ENCODE peak calls at places on chromosomes 4 and X, in nine cellular contexts. One of them, this sample, is unnamed.

GRCh38 chr4:110850461-110851447 is 227.9 kb upstream of the PITX2 start:
- DNase-seq in HFFc6: no peak
- DNase-seq in WERI-Rb-1: peak; percentile 12
- DNase-seq in fibroblast of the aortic adventitia: no peak
- DNase-seq in AG08395: no peak
- DNase-seq in substantia nigra: no peak
- DNase-seq in sciatic nerve: no peak
- DNase-seq in cardiac muscle cell: no peak
- DNase-seq in activated CD8-positive, alpha-beta memory T cell treated with anti-CD3 and anti-CD28 coated beads for 4 hours: no peak
- DNase-seq in this sample: peak; percentile 70

GRCh38 chr4:40283968-40284367 is 51.2 kb upstream of the CHRNA9 start:
- DNase-seq in substantia nigra: no peak
- DNase-seq in sciatic nerve: no peak
- DNase-seq in activated CD8-positive, alpha-beta memory T cell treated with anti-CD3 and anti-CD28 coated beads for 4 hours: peak; percentile 63
- DNase-seq in cardiac muscle cell: no peak
- DNase-seq in AG08395: no peak
- DNase-seq in WERI-Rb-1: no peak
- DNase-seq in HFFc6: no peak
- DNase-seq in fibroblast of the aortic adventitia: no peak
- DNase-seq in this sample: no peak

GRCh38 chr4:55312491-55313101 is 33.4 kb upstream of the SRD5A3 start:
- DNase-seq in AG08395: peak; percentile 43
- DNase-seq in HFFc6: peak; percentile 40
- DNase-seq in substantia nigra: no peak
- DNase-seq in WERI-Rb-1: peak; percentile 16
- DNase-seq in fibroblast of the aortic adventitia: peak; percentile 72
- DNase-seq in activated CD8-positive, alpha-beta memory T cell treated with anti-CD3 and anti-CD28 coated beads for 4 hours: no peak
- DNase-seq in sciatic nerve: no peak
- DNase-seq in cardiac muscle cell: peak; percentile 72
- DNase-seq in this sample: peak; percentile 47

GRCh38 chrX:65596270-65596669 is 61.7 kb upstream of the LAS1L start:
- DNase-seq in fibroblast of the aortic adventitia: peak; percentile 44
- DNase-seq in substantia nigra: no peak
- DNase-seq in sciatic nerve: no peak
- DNase-seq in HFFc6: peak; percentile 42
- DNase-seq in activated CD8-positive, alpha-beta memory T cell treated with anti-CD3 and anti-CD28 coated beads for 4 hours: peak; percentile 27
- DNase-seq in cardiac muscle cell: peak; percentile 41
- DNase-seq in AG08395: peak; percentile 48
- DNase-seq in WERI-Rb-1: no peak
- DNase-seq in this sample: no peak

GRCh38 chr4:55989716-55990115 is 41.0 kb downstream of the CEP135 start:
- DNase-seq in cardiac muscle cell: no peak
- DNase-seq in WERI-Rb-1: no peak
- DNase-seq in HFFc6: no peak
- DNase-seq in activated CD8-positive, alpha-beta memory T cell treated with anti-CD3 and anti-CD28 coated beads for 4 hours: no peak
- DNase-seq in sciatic nerve: no peak
- DNase-seq in fibroblast of the aortic adventitia: no peak
- DNase-seq in substantia nigra: no peak
- DNase-seq in AG08395: no peak
- DNase-seq in this sample: no peak

GRCh38 chr4:1991596-1992434 is 17.0 kb downstream of the NELFA start:
- DNase-seq in fibroblast of the aortic adventitia: no peak
- DNase-seq in sciatic nerve: peak; percentile 51
- DNase-seq in substantia nigra: no peak
- DNase-seq in AG08395: no peak
- DNase-seq in HFFc6: no peak
- DNase-seq in cardiac muscle cell: no peak
- DNase-seq in WERI-Rb-1: no peak
- DNase-seq in activated CD8-positive, alpha-beta memory T cell treated with anti-CD3 and anti-CD28 coated beads for 4 hours: no peak
- DNase-seq in this sample: no peak

GRCh38 chr4:55491486-55491885 is 55.2 kb downstream of the CLOCK start:
- DNase-seq in WERI-Rb-1: no peak
- DNase-seq in activated CD8-positive, alpha-beta memory T cell treated with anti-CD3 and anti-CD28 coated beads for 4 hours: no peak
- DNase-seq in AG08395: peak; percentile 38
- DNase-seq in HFFc6: peak; percentile 22
- DNase-seq in substantia nigra: no peak
- DNase-seq in sciatic nerve: no peak
- DNase-seq in fibroblast of the aortic adventitia: peak; percentile 66
- DNase-seq in cardiac muscle cell: peak; percentile 14
- DNase-seq in this sample: no peak

GRCh38 chrX:3142259-3143042 is 101.2 kb downstream of the ARSF start:
- DNase-seq in activated CD8-positive, alpha-beta memory T cell treated with anti-CD3 and anti-CD28 coated beads for 4 hours: no peak
- DNase-seq in HFFc6: no peak
- DNase-seq in cardiac muscle cell: no peak
- DNase-seq in fibroblast of the aortic adventitia: no peak
- DNase-seq in sciatic nerve: no peak
- DNase-seq in substantia nigra: no peak
- DNase-seq in AG08395: no peak
- DNase-seq in WERI-Rb-1: no peak
- DNase-seq in this sample: no peak

GRCh38 chr4:185881427-185881826 is 69.4 kb upstream of the SORBS2 start:
- DNase-seq in HFFc6: no peak
- DNase-seq in cardiac muscle cell: peak; percentile 44
- DNase-seq in fibroblast of the aortic adventitia: peak; percentile 78
- DNase-seq in AG08395: peak; percentile 12
- DNase-seq in substantia nigra: no peak
- DNase-seq in WERI-Rb-1: no peak
- DNase-seq in activated CD8-positive, alpha-beta memory T cell treated with anti-CD3 and anti-CD28 coated beads for 4 hours: no peak
- DNase-seq in sciatic nerve: no peak
- DNase-seq in this sample: no peak

GRCh38 chrX:68209008-68209407 is 224.3 kb downstream of the OPHN1 start:
- DNase-seq in sciatic nerve: no peak
- DNase-seq in WERI-Rb-1: no peak
- DNase-seq in cardiac muscle cell: no peak
- DNase-seq in AG08395: no peak
- DNase-seq in substantia nigra: no peak
- DNase-seq in fibroblast of the aortic adventitia: no peak
- DNase-seq in HFFc6: no peak
- DNase-seq in activated CD8-positive, alpha-beta memory T cell treated with anti-CD3 and anti-CD28 coated beads for 4 hours: no peak
- DNase-seq in this sample: no peak

GRCh38 chr4:87180767-87181166 is 39.7 kb downstream of the KLHL8 start:
- DNase-seq in fibroblast of the aortic adventitia: peak; percentile 4
- DNase-seq in activated CD8-positive, alpha-beta memory T cell treated with anti-CD3 and anti-CD28 coated beads for 4 hours: no peak
- DNase-seq in HFFc6: no peak
- DNase-seq in AG08395: no peak
- DNase-seq in cardiac muscle cell: peak; percentile 62
- DNase-seq in substantia nigra: no peak
- DNase-seq in WERI-Rb-1: no peak
- DNase-seq in sciatic nerve: no peak
- DNase-seq in this sample: no peak